ENCODE peak calls at places on chromosomes 2 and 18, in five cellular contexts. D, R, J, P and U are unnamed samples.

GRCh38 chr2:101698419-101699190 is 1.1 kb downstream of the MAP4K4 start:
- DNase-seq in D (no peak), R (no peak), J (no peak), P (no peak), U (no peak)

GRCh38 chr2:112691761-112692370 is 29.0 kb upstream of the NT5DC4 start:
- DNase-seq in D (no peak), R (no peak), J (no peak), P (no peak), U (no peak)

GRCh38 chr2:151776367-151776766 is 42.1 kb upstream of the NEB start:
- DNase-seq in D (no peak), R (no peak), J (no peak), P (no peak), U (no peak)

GRCh38 chr2:238644095-238645081 is 203.5 kb upstream of the TWIST2 start:
- DNase-seq in D (peak), R (no peak), J (no peak), P (no peak), U (no peak)

GRCh38 chr2:30949435-30949834 is 142.2 kb upstream of the CAPN13 start:
- DNase-seq in D (no peak), R (no peak), J (no peak), P (no peak), U (no peak)

GRCh38 chr2:19116918-19117317 is 241.5 kb downstream of the OSR1 start:
- DNase-seq in D (no peak), R (no peak), J (no peak), P (no peak), U (no peak)

GRCh38 chr2:64945973-64946736 is 43.0 kb upstream of the SLC1A4 start:
- DNase-seq in D (no peak), R (no peak), J (peak), P (no peak), U (no peak)

GRCh38 chr18:10689231-10689953 is 163.6 kb downstream of the NAPG start:
- DNase-seq in D (no peak), R (no peak), J (no peak), P (no peak), U (no peak)

GRCh38 chr2:98507940-98508689 is 63.5 kb downstream of the INPP4A start:
- DNase-seq in D (peak), R (no peak), J (no peak), P (no peak), U (no peak)

GRCh38 chr2:216799873-216800421 is 59.9 kb downstream of the TNP1 start:
- DNase-seq in D (peak), R (no peak), J (no peak), P (no peak), U (no peak)

GRCh38 chr2:201450910-201451329 is 338 bp downstream of the TRAK2 start:
- DNase-seq in D (no peak), R (no peak), J (no peak), P (no peak), U (no peak)

GRCh38 chr18:3983351-3983969 is 471.6 kb downstream of the DLGAP1 start:
- DNase-seq in D (no peak), R (no peak), J (no peak), P (no peak), U (no peak)

GRCh38 chr2:124193706-124194105 is 168.6 kb downstream of the CNTNAP5 start:
- DNase-seq in D (no peak), R (no peak), J (no peak), P (no peak), U (no peak)

GRCh38 chr2:76563730-76564129 is 853.0 kb upstream of the GCFC2 start:
- DNase-seq in D (no peak), R (no peak), J (no peak), P (no peak), U (no peak)

GRCh38 chr2:62475172-62476011 is 30.6 kb downstream of the TMEM17 start:
- DNase-seq in D (no peak), R (no peak), J (peak), P (no peak), U (no peak)

GRCh38 chr2:172628085-172628484 is 72.2 kb downstream of the PDK1 start:
- DNase-seq in D (no peak), R (no peak), J (no peak), P (no peak), U (no peak)

GRCh38 chr2:120820263-120820884 is 84.7 kb downstream of the GLI2 start:
- DNase-seq in D (peak), R (no peak), J (no peak), P (peak), U (no peak)

GRCh38 chr2:119301413-119301812 is 65.2 kb downstream of the C2orf76 start:
- DNase-seq in D (no peak), R (no peak), J (no peak), P (no peak), U (no peak)

GRCh38 chr2:12424219-12424618 is 292.5 kb upstream of the TRIB2 start:
- DNase-seq in D (no peak), R (no peak), J (no peak), P (no peak), U (no peak)

GRCh38 chr2:168156661-168157060 is 90.7 kb downstream of the STK39 start:
- DNase-seq in D (peak), R (peak), J (no peak), P (no peak), U (no peak)

GRCh38 chr2:217030081-217030480 is 170.2 kb upstream of the TNP1 start:
- DNase-seq in D (no peak), R (no peak), J (no peak), P (no peak), U (no peak)

GRCh38 chr2:37156071-37156856 is 516 bp downstream of the EIF2AK2 start:
- DNase-seq in D (peak), R (no peak), J (peak), P (no peak), U (no peak)

GRCh38 chr2:156465573-156465972 is 29.4 kb downstream of the GPD2 start:
- DNase-seq in D (no peak), R (no peak), J (no peak), P (no peak), U (no peak)

GRCh38 chr2:64623232-64623879 is 30.4 kb downstream of the SERTAD2 start:
- DNase-seq in D (no peak), R (no peak), J (no peak), P (no peak), U (no peak)